ENCODE peak calls at places on chromosomes 7 and 10, in four cellular contexts. R is HL-60, M is GM12878, C is K562. W is an unnamed sample.
A peak's percentile ranks its signal among the peaks of the same experiment; 100 is the strongest.

GRCh38 chr10:90484518-90484917 is 373.3 kb downstream of the HTR7 start:
- DNase-seq in R (no peak), M (no peak), C (no peak), W (no peak)

GRCh38 chr10:96025566-96025965 is 17.8 kb upstream of the CCNJ start:
- DNase-seq in R (no peak), C (peak; percentile 36), M (no peak), W (no peak)

GRCh38 chr7:106199813-106200364 is 84.9 kb downstream of the NAMPT start:
- DNase-seq in M (no peak), R (no peak), C (peak; percentile 27), W (no peak)

GRCh38 chr10:89798092-89798491 is 96.7 kb downstream of the KIF20B start:
- DNase-seq in R (no peak), C (no peak), M (no peak), W (no peak)

GRCh38 chr7:96770758-96771157 is 61.1 kb upstream of the SEM1 start:
- DNase-seq in M (no peak), R (no peak), C (no peak), W (no peak)

GRCh38 chr7:21566094-21566493 is 23.3 kb downstream of the DNAH11 start:
- DNase-seq in R (no peak), M (no peak), C (no peak), W (no peak)

GRCh38 chr10:113381906-113382562 is 170.8 kb upstream of the HABP2 start:
- DNase-seq in M (no peak), R (no peak), C (no peak), W (no peak)

GRCh38 chr7:65371468-65371867 is 2.2 kb upstream of the ZNF92 start:
- DNase-seq in M (no peak), R (no peak), C (no peak), W (no peak)

GRCh38 chr7:115634633-115635032 is 395.9 kb downstream of the TFEC start:
- DNase-seq in C (no peak), R (no peak), M (no peak), W (no peak)

GRCh38 chr10:21173964-21174669 is 277.0 kb upstream of the NEBL start:
- DNase-seq in R (no peak), C (peak; percentile 59), M (no peak), W (peak; percentile 37)

GRCh38 chr7:74193913-74194312 is 15.9 kb upstream of the LAT2 start:
- DNase-seq in R (no peak), C (no peak), M (no peak), W (no peak)

GRCh38 chr7:140225562-140226249 is 48.9 kb upstream of the KDM7A start:
- DNase-seq in R (no peak), C (no peak), M (no peak), W (no peak)

GRCh38 chr7:112129655-112130323 is 76.4 kb downstream of the DOCK4 start:
- DNase-seq in M (no peak), R (no peak), C (no peak), W (no peak)

GRCh38 chr10:22229756-22230330 is 12.0 kb upstream of the EBLN1 start:
- DNase-seq in M (no peak), C (peak; percentile 18), R (no peak), W (no peak)

GRCh38 chr7:77313086-77313485 is 103.1 kb downstream of the GSAP start:
- DNase-seq in M (no peak), R (no peak), C (no peak), W (no peak)

GRCh38 chr7:12705878-12706277 is 18.4 kb downstream of the ARL4A start:
- DNase-seq in R (no peak), C (no peak), M (no peak), W (no peak)

GRCh38 chr7:32177216-32177615 is 107.0 kb upstream of the PDE1C start:
- DNase-seq in R (no peak), C (no peak), M (no peak), W (no peak)

GRCh38 chr7:75869776-75870379 is 9.0 kb upstream of the RHBDD2 start:
- DNase-seq in M (no peak), C (no peak), R (no peak), W (no peak)

GRCh38 chr7:133301444-133301843 is 48.6 kb downstream of the EXOC4 start:
- DNase-seq in M (no peak), R (no peak), C (no peak), W (no peak)

GRCh38 chr7:105087981-105088380 is 74.0 kb downstream of the KMT2E start:
- DNase-seq in R (no peak), M (no peak), C (no peak), W (no peak)

GRCh38 chr7:128878226-128879105 is 15.8 kb downstream of the ATP6V1F start:
- DNase-seq in R (no peak), M (no peak), C (no peak), W (no peak)

GRCh38 chr10:16732376-16732775 is 84.8 kb downstream of the RSU1 start:
- DNase-seq in C (no peak), R (no peak), M (no peak), W (no peak)

GRCh38 chr10:4241724-4242345 is 456.8 kb upstream of the KLF6 start:
- DNase-seq in R (no peak), M (no peak), C (no peak), W (no peak)

GRCh38 chr7:118755067-118755625 is 530.6 kb downstream of the ANKRD7 start:
- DNase-seq in M (no peak), R (no peak), C (no peak), W (no peak)

GRCh38 chr10:127243490-127244272 is 47.3 kb upstream of the INSYN2A start:
- DNase-seq in M (no peak), R (no peak), C (peak; percentile 3), W (no peak)

GRCh38 chr10:112872728-112873127 is 77.3 kb upstream of the TCF7L2 start:
- DNase-seq in C (no peak), R (no peak), M (no peak), W (no peak)

GRCh38 chr7:117941138-117941810 is 68.0 kb upstream of the CTTNBP2 start:
- DNase-seq in M (no peak), R (no peak), C (no peak), W (no peak)

GRCh38 chr10:30463944-30464451 is 30.0 kb downstream of the MAP3K8 start:
- DNase-seq in M (no peak), C (no peak), R (no peak), W (no peak)

GRCh38 chr7:106425017-106425719 is 140.4 kb upstream of the NAMPT start:
- DNase-seq in C (no peak), R (peak; percentile 63), M (peak; percentile 93), W (peak; percentile 36)

GRCh38 chr10:21368022-21368582 is 157.4 kb downstream of the SKIDA1 start:
- DNase-seq in C (no peak), M (no peak), R (peak; percentile 23), W (no peak)

GRCh38 chr10:21508987-21509334 is 16.5 kb downstream of the SKIDA1 start:
- DNase-seq in R (no peak), M (no peak), C (no peak), W (no peak)

DNA sequence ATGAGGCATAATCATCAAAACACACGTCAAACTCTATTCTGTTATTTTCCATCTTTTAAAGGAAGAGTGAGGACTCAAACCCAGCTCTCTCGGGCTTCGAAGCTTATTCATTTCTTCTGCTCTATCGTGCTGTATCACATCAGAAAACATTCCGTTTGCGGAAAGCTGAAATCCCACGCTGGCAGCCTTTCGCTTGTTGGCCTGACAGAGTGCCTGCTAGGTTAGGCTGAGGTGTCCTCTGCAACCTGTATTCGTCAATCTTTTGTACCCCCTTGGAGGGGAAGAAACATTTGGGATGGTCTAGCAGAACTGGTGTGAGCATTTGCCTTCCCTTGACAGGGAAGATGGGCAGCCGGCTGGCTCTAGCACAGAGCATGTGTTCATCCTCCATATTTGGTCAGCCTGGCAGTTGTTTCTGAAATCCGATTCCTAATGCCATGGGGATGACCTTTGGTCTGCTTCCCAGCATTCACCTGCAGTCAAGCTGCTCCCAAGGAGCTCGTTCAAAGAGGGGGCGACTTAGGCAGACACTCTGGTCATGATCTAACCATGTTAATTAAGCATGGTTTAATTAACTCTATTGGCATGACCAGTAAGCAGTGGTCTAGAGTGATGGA is 55.2 kb downstream of the TACC2 start:
- DNase-seq in M (no peak), R (no peak), C (no peak), W (no peak)
- TF ChIP-seq SPI1 in M (no peak), R (no peak), C (no peak), W (no peak)

DNA sequence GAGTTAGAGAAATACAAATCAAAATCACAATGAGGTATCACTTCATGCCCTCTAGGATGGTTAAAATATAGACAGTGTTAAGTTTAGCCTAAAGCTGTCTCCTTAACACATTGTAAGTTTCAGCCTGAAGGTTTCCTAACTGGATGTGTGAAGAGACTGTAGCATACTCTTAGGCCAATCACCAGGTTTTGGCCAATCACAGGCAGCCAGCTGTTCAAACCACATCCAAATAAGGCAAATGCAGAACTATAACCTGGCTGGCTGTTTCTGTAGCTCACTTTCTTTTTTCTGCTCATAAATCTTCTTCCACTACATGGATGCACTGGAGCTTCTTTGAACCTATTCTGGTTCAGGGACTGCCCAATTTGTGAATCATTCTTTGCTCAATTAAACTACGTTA is 19.7 kb downstream of the ESYT2 start:
- DNase-seq in M (no peak), R (no peak), C (no peak), W (no peak)
- TF ChIP-seq SPI1 in M (no peak), R (no peak), C (no peak), W (no peak)

DNA sequence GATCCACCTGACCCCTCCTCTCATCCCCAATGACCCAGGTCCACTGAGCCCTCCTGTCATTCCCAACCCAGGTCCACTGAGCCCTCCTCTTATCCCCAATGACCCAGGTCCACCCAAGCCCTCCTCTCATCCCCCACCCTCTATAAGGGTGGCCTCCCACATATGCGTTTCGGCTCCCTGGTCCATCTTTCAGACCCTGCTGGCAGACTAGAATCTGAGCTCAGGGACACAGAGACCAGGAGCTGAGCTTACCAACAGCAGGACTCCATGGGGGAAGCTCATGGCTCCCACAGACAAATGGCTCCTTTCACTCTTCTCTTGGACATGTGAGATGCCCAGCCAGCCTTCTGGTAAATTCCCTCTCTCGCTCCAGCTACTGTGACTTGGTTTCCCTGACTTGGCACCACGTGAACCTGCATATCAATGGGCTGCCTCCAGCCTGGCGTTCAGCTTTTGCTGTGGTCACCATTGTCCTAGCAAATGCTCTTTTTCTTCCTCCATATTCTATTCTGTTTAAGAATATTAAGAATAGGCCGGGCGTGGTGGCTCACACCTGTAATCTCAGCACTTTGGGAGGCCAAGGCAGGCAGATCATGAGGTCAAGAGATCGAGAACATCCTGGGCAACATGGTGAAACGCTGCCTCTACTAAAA is 24.8 kb upstream of the INPP5A start:
- DNase-seq in R (no peak), C (no peak), M (no peak), W (no peak)
- TF ChIP-seq SPI1 in R (no peak), C (no peak), M (no peak), W (no peak)

GRCh38 chr10:48606530-48607355 is 1.9 kb upstream of the ARHGAP22 start:
- DNase-seq in R (peak; percentile 83), M (no peak), C (no peak), W (no peak)

GRCh38 chr10:48609441-48609840 is 4.6 kb upstream of the ARHGAP22 start:
- DNase-seq in M (no peak), R (no peak), C (no peak), W (no peak)

GRCh38 chr10:48607356-48608278 is 2.7 kb upstream of the ARHGAP22 start:
- DNase-seq in C (no peak), M (no peak), R (no peak), W (no peak)

GRCh38 chr10:48608926-48609325 is 4.1 kb upstream of the ARHGAP22 start:
- DNase-seq in R (no peak), C (no peak), M (no peak), W (no peak)

DNA sequence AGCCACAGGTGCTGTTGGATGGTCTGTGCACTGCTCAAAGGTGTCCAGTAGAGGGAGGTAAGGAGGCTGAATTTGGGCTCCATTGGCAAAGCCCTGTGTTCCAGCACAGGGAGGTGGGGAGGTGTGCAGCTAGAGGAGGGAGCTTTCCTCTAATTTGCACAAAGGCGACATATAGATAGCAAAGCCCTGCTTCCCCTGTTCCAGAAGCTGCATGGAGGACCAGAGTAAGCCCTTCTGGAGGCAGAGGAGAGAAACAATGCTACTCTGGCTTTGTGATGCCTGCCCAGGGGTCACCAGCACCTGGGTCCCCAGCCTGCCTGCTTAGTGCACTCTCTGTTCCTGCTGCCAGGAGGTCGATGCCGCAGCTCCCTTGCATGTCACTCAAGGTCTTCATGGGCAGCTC is 3.4 kb upstream of the ARHGAP22 start:
- DNase-seq in C (peak; percentile 73), R (no peak), M (peak; percentile 48), W (peak; percentile 67)
- TF ChIP-seq SPI1 in C (no peak), R (no peak), M (no peak), W (no peak)